ENCODE peak calls at places on chromosomes 1 and 21, in ten cellular contexts. S is amniotic stem cell; U is left lung; X is heart left ventricle; W is NCI-H510A; Y is progenitor cell of endocrine pancreas; J is ACHN; B is NCI-H1105; I is amniotic epithelial cell; H is stimulated activated CD8-positive, alpha-beta memory T cell treated with anti-CD3 and anti-CD28 coated beads, Interleukin-12 subunit alpha, Interleukin-12 subunit beta, amount 100 ng/mL, for 1 hour. F is an unnamed sample.

GRCh38 chr1:207941664-207942063 is 30.7 kb upstream of the CD34 start:
- DNase-seq in S (no peak), U (peak), X (peak), W (no peak), Y (no peak), J (no peak), B (no peak), I (peak), H (no peak), F (peak)

GRCh38 chr1:170407601-170408000 is 124.4 kb upstream of the GORAB start:
- DNase-seq in S (no peak), U (no peak), X (no peak), W (no peak), Y (no peak), J (no peak), B (no peak), I (no peak), H (no peak), F (no peak)

GRCh38 chr1:242139437-242139836 is 140.5 kb upstream of the MAP1LC3C start:
- DNase-seq in S (no peak), U (no peak), X (no peak), W (no peak), Y (no peak), J (no peak), B (no peak), I (no peak), H (no peak), F (no peak)

GRCh38 chr1:209038735-209039134 is 544.8 kb upstream of the CAMK1G start:
- DNase-seq in S (no peak), U (no peak), X (no peak), W (no peak), Y (no peak), J (no peak), B (no peak), I (no peak), H (no peak), F (no peak)

GRCh38 chr1:15935056-15935950 is 40.6 kb downstream of the ZBTB17 start:
- DNase-seq in S (no peak), U (no peak), X (no peak), W (no peak), Y (no peak), J (no peak), B (no peak), I (no peak), H (no peak), F (no peak)

GRCh38 chr1:10975567-10976326 is 36.7 kb upstream of the TARDBP start:
- DNase-seq in S (peak), U (no peak), X (peak), W (peak), Y (no peak), J (peak), B (no peak), I (peak), H (no peak), F (no peak)

GRCh38 chr21:43851593-43851992 is 13.4 kb upstream of the AGPAT3 start:
- DNase-seq in S (no peak), U (no peak), X (no peak), W (no peak), Y (no peak), J (no peak), B (no peak), I (no peak), H (no peak), F (no peak)

GRCh38 chr1:152188673-152189591 is 29.9 kb upstream of the RPTN start:
- DNase-seq in S (no peak), U (peak), X (peak), W (no peak), Y (no peak), J (peak), B (peak), I (peak), H (peak), F (peak)

GRCh38 chr21:41427556-41427955 is 1.5 kb downstream of the MX1 start:
- DNase-seq in S (no peak), U (no peak), X (no peak), W (no peak), Y (no peak), J (no peak), B (no peak), I (no peak), H (no peak), F (no peak)

GRCh38 chr1:185463011-185463410 is 146.0 kb upstream of the IVNS1ABP start:
- DNase-seq in S (no peak), U (no peak), X (no peak), W (no peak), Y (no peak), J (no peak), B (no peak), I (peak), H (no peak), F (no peak)

GRCh38 chr1:3313579-3313955 is 140.9 kb upstream of the ARHGEF16 start:
- DNase-seq in S (peak), U (peak), X (peak), W (no peak), Y (no peak), J (no peak), B (no peak), I (peak), H (no peak), F (peak)